ENCODE peak calls at places on chromosome 15, in five cellular contexts. P is IMR-90, L is mesendoderm, E is mesenchymal stem cell, M is neuronal stem cell. J is an unnamed sample. For H3K4me1, the result is how much of the 10 kb centered on the place peaks cover.

GRCh38 chr15:36682091-36682490 is 102.7 kb downstream of the CDIN1 start:
- DNase-seq in P (peak), L (no peak), E (peak), M (no peak), J (no peak)

GRCh38 chr15:74036271-74037170 is 42.0 kb downstream of the PML start:
- DNase-seq in P (peak), L (peak), E (peak), M (peak), J (peak)

GRCh38 chr15:38367476-38367875 is 86.5 kb upstream of the FAM98B start:
- DNase-seq in P (peak), L (peak), E (peak), M (no peak), J (no peak)

GRCh38 chr15:75631935-75632334 is 6.4 kb upstream of the SNUPN start:
- DNase-seq in P (no peak), L (no peak), E (no peak), M (no peak), J (no peak)

GRCh38 chr15:81338422-81339007 is 14.6 kb upstream of the STARD5 start:
- DNase-seq in P (peak), L (no peak), E (peak), M (no peak), J (no peak)

GRCh38 chr15:48143856-48144255 is 23.1 kb downstream of the SLC24A5 start:
- DNase-seq in P (peak), L (no peak), E (peak), M (no peak), J (no peak)

GRCh38 chr15:80265021-80265420 is 13.0 kb upstream of the CTXND1 start:
- DNase-seq in P (peak), L (no peak), E (no peak), M (no peak), J (no peak)

GRCh38 chr15:75727851-75728715 is 15.4 kb upstream of the CSPG4 start:
- DNase-seq in P (no peak), L (peak), E (peak), M (no peak), J (peak)

GRCh38 chr15:38398134-38398533 is 55.8 kb upstream of the FAM98B start:
- DNase-seq in P (peak), L (peak), E (peak), M (no peak), J (no peak)

GRCh38 chr15:68614621-68615035 is 35.8 kb downstream of the CORO2B start:
- DNase-seq in P (no peak), L (peak), E (peak), M (peak), J (peak)

GRCh38 chr15:64619880-64620839 is 155.2 kb downstream of the RBPMS2 start:
- DNase-seq in P (peak), L (no peak), E (no peak), M (no peak), J (no peak)

GRCh38 chr15:63172376-63173115 is 15.3 kb upstream of the RPS27L start:
- DNase-seq in P (no peak), L (peak), E (no peak), M (no peak), J (no peak)

GRCh38 chr15:101107101-101107500 is 144.7 kb downstream of the CHSY1 start:
- DNase-seq in P (no peak), L (no peak), E (no peak), M (no peak), J (no peak)

GRCh38 chr15:47975422-47975821 is 145.4 kb upstream of the SLC24A5 start:
- DNase-seq in P (no peak), L (no peak), E (no peak), M (peak), J (no peak)

GRCh38 chr15:79380755-79381499 is 51.2 kb upstream of the MINAR1 start:
- DNase-seq in P (peak), L (peak), E (peak), M (peak), J (peak)

GRCh38 chr15:96551722-96552121 is 221.2 kb downstream of the NR2F2 start:
- DNase-seq in P (no peak), L (no peak), E (no peak), M (no peak), J (no peak)

GRCh38 chr15:78129098-78130011 is 1.9 kb downstream of the CIB2 start:
- DNase-seq in P (no peak), L (no peak), E (no peak), M (no peak), J (no peak)

GRCh38 chr15:59298255-59298856 is 74.3 kb downstream of the MYO1E start:
- DNase-seq in P (peak), L (peak), E (no peak), M (no peak), J (no peak)

GRCh38 chr15:70033529-70034140 is 64.1 kb downstream of the TLE3 start:
- DNase-seq in P (peak), L (no peak), E (no peak), M (no peak), J (no peak)

GRCh38 chr15:39235084-39235795 is 345.6 kb upstream of the THBS1 start:
- DNase-seq in P (peak), L (no peak), E (peak), M (no peak), J (no peak)

GRCh38 chr15:74235962-74236361 is at the start of gene CCDC33:
- DNase-seq in P (no peak), L (no peak), E (no peak), M (no peak), J (no peak)

GRCh38 chr15:51780636-51781035 is 29.2 kb downstream of the TMOD2 start:
- DNase-seq in P (peak), L (no peak), E (peak), M (no peak), J (no peak)

GRCh38 chr15:69609176-69609575 is 156.6 kb downstream of the RPLP1 start:
- DNase-seq in P (peak), L (no peak), E (peak), M (no peak), J (no peak)

GRCh38 chr15:78437107-78437761 is 782 bp upstream of the IREB2 start:
- DNase-seq in P (peak), L (peak), E (no peak), M (no peak), J (peak)

GRCh38 chr15:82950295-82950694 is 2.2 kb downstream of the HOMER2 start:
- DNase-seq in P (no peak), L (no peak), E (no peak), M (no peak), J (no peak)

GRCh38 chr15:36469567-36469966 is 109.9 kb upstream of the CDIN1 start:
- DNase-seq in P (peak), L (peak), E (peak), M (no peak), J (no peak)

GRCh38 chr15:73990250-73991005 is 1.7 kb downstream of the STOML1 start:
- DNase-seq in P (no peak), L (no peak), E (no peak), M (no peak), J (no peak)

GRCh38 chr15:70061696-70062270 is 35.9 kb downstream of the TLE3 start:
- DNase-seq in P (no peak), L (no peak), E (no peak), M (no peak), J (no peak)

GRCh38 chr15:60362318-60363023 is 35.3 kb downstream of the ANXA2 start:
- DNase-seq in P (peak), L (no peak), E (peak), M (no peak), J (no peak)

GRCh38 chr15:67839358-67839928 is 402 bp downstream of the RNU6-1 start:
- DNase-seq in P (peak), L (peak), E (peak), M (no peak), J (no peak)

GRCh38 chr15:99568548-99569352 is 3.0 kb downstream of the MEF2A start:
- DNase-seq in P (peak), L (peak), E (no peak), M (no peak), J (no peak)

GRCh38 chr15:58474741-58475323 is 43.0 kb downstream of the LIPC start:
- DNase-seq in P (no peak), L (no peak), E (no peak), M (no peak), J (no peak)

GRCh38 chr15:68384451-68385239 is 47.3 kb downstream of the ITGA11 start:
- DNase-seq in P (peak), L (no peak), E (peak), M (no peak), J (peak)

DNA sequence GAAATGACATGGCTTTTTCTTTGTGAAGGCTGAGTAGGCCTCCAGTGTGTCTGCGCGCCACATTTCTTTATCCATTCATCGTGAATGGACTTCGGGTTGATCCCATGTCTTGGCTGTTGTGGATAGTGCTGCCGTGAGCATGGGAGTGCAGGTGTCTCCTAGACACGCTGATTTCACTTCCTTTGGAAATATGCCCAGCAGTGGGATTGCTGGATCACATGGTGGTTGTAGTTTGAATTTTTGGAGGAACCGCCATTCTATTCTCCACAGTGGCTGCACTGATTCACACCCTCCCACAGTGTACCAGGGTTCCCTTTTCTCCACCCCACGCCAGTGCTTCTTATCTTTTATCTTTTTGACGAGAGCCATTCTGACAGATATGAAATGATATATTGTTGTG is 171.7 kb downstream of the NSMCE3 start:
- DNase-seq in P (no peak), L (no peak), E (no peak), M (no peak), J (no peak)
- H2BK120ac ChIP-seq in P (no peak), L (no peak), E (no peak), M (no peak), J (no peak)

GRCh38 chr15:90101130-90101968 is 919 bp downstream of the IDH2 start:
- DNase-seq in P (no peak), L (peak), E (peak), M (peak), J (peak)
- H3K4me1 ChIP-seq in P (under half), L (under half), E (under half), M (under half), J (under half)

DNA sequence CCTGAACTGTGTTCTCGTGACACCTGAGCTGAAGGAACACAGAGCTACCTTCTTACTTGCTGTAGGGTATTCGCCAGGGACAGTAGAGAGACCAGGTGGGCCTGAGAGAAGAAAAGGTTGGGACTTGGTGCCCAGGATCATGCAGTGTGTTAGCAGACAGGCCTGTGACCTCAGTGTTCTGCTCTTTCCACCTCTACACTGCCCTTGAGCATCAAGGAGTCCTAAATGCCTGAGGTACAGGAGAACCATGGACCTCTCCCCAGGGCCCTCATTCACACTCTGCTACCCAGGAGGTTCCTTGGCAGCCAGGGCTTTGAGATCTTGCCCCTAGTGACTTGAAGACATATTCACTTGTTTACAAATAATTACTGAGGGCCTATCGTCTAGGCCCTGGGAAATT is 22.2 kb upstream of the JMJD7 start:
- DNase-seq in P (no peak), L (no peak), E (no peak), M (no peak), J (no peak)
- H2BK120ac ChIP-seq in P (no peak), L (no peak), E (no peak), M (no peak), J (no peak)

DNA sequence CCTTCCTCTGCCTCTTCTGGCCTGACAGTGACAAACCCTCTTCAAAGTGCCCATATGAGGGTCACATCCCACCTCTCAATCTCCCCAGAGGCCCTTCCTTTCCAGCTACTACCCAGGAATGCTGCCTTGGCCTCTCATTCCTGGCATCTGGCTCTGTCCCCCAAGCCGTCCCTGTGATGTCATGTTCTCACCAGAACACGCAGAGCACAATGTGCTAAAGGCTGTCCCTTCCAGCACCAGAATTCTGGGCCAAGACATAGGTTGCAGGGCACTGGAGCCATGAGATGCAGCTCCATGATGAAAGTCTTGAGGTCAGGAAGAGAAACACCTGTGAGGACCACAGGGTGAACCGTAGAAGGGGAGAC is 306.6 kb downstream of the NTRK3 start:
- DNase-seq in P (no peak), L (no peak), E (no peak), M (no peak), J (no peak)
- H3K4me1 ChIP-seq in P (under half), L (under half), E (under half), M (under half), J (under half)

J was measured in H9.